ENCODE peak calls at places on chromosomes 11 and 22, in seven cellular contexts. S, A, U, J, X, P and T are unnamed samples.

GRCh38 chr11:117384045-117384444 is 56.4 kb downstream of the CEP164 start:
- DNase-seq in S (no peak), A (no peak), U (no peak), J (no peak), X (peak), P (no peak), T (peak)

GRCh38 chr11:45664376-45665205 is 831 bp downstream of the CHST1 start:
- DNase-seq in S (no peak), A (no peak), U (no peak), J (no peak), X (no peak), P (no peak), T (no peak)

GRCh38 chr22:36221799-36222751 is 17.3 kb downstream of the APOL2 start:
- DNase-seq in S (peak), A (peak), U (no peak), J (peak), X (peak), P (peak), T (no peak)

GRCh38 chr11:114192841-114193389 is 103.3 kb upstream of the NNMT start:
- DNase-seq in S (no peak), A (no peak), U (no peak), J (no peak), X (no peak), P (no peak), T (no peak)

GRCh38 chr11:45301537-45302246 is 15.6 kb upstream of the SYT13 start:
- DNase-seq in S (no peak), A (no peak), U (no peak), J (no peak), X (no peak), P (no peak), T (no peak)

GRCh38 chr11:8267831-8268529 is 4.3 kb upstream of the LMO1 start:
- DNase-seq in S (no peak), A (no peak), U (no peak), J (no peak), X (no peak), P (peak), T (no peak)

GRCh38 chr22:47291565-47292495 is 529.4 kb downstream of the TBC1D22A start:
- DNase-seq in S (no peak), A (no peak), U (no peak), J (no peak), X (no peak), P (peak), T (no peak)

GRCh38 chr22:31882971-31883370 is 61.4 kb upstream of the YWHAH start:
- DNase-seq in S (no peak), A (no peak), U (no peak), J (no peak), X (no peak), P (no peak), T (no peak)

GRCh38 chr22:19524170-19525115 is at the start of gene CLDN5:
- DNase-seq in S (no peak), A (no peak), U (no peak), J (peak), X (no peak), P (no peak), T (no peak)

GRCh38 chr22:39214006-39214382 is 30.8 kb downstream of the PDGFB start:
- DNase-seq in S (no peak), A (no peak), U (no peak), J (no peak), X (peak), P (no peak), T (no peak)

GRCh38 chr11:48047616-48048015 is 67.3 kb downstream of the PTPRJ start:
- DNase-seq in S (no peak), A (no peak), U (no peak), J (no peak), X (peak), P (no peak), T (peak)

GRCh38 chr22:11627798-11628650 is 3900.0 kb upstream of the OR11H1 start:
- DNase-seq in S (no peak), A (no peak), U (no peak), J (no peak), X (no peak), P (no peak), T (no peak)

GRCh38 chr11:35927730-35928129 is 16.1 kb upstream of the LDLRAD3 start:
- DNase-seq in S (peak), A (peak), U (no peak), J (peak), X (peak), P (no peak), T (peak)

GRCh38 chr11:128685383-128686044 is 8.4 kb upstream of the FLI1 start:
- DNase-seq in S (no peak), A (no peak), U (no peak), J (no peak), X (no peak), P (no peak), T (no peak)

GRCh38 chr11:128776088-128776433 is 82.2 kb downstream of the FLI1 start:
- DNase-seq in S (peak), A (no peak), U (no peak), J (no peak), X (peak), P (no peak), T (no peak)

GRCh38 chr11:26621147-26621546 is 49.1 kb upstream of the MUC15 start:
- DNase-seq in S (no peak), A (no peak), U (no peak), J (no peak), X (peak), P (no peak), T (peak)

GRCh38 chr11:2099523-2100316 is 39.5 kb downstream of the IGF2 start:
- DNase-seq in S (peak), A (peak), U (no peak), J (peak), X (peak), P (no peak), T (no peak)

GRCh38 chr11:64534391-64534801 is 56.6 kb upstream of the SLC22A12 start:
- DNase-seq in S (no peak), A (no peak), U (no peak), J (no peak), X (no peak), P (no peak), T (no peak)

GRCh38 chr22:46068176-46068907 is 82.0 kb upstream of the PPARA start:
- DNase-seq in S (no peak), A (no peak), U (no peak), J (no peak), X (no peak), P (no peak), T (no peak)

GRCh38 chr11:83661491-83662350 is 375.6 kb upstream of the CCDC90B start:
- DNase-seq in S (no peak), A (no peak), U (no peak), J (no peak), X (peak), P (no peak), T (no peak)

GRCh38 chr11:61359541-61359940 is 2.1 kb downstream of the CYB561A3 start:
- DNase-seq in S (peak), A (no peak), U (no peak), J (no peak), X (no peak), P (no peak), T (no peak)
- TF ChIP-seq CTCF in S (no peak), A (no peak), U (no peak), J (no peak), X (no peak), P (no peak), T (no peak)

DNA sequence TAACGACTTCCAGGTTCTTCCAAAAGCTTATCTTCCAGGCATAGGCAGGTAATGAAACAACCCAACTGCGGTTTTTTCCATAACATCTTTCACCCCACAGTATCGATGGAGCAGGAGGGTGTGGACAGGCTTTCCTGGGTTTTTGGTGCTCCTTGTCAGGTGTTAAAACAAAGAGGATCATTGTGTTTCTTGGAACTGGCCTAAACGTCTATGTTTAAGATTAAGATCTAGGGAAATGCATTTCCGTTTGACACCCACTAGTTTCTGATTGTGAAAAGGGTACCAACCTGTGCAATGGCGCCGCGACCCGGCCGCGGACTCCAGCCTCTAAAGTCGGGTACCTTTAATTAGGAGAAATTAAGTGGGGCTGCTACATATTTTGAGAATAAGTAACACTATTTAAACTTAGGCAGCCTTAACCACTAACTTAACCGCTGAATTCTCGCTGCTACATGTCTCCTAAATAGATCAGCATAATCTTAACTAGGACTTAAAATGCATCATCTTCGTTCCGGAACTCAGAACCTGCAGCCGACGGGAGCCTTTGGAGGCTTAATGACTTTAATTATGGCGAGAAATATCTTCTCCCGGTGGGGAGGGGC is 31.5 kb downstream of the C22orf31 start:
- DNase-seq in S (no peak), A (no peak), U (no peak), J (no peak), X (peak), P (no peak), T (peak)
- TF ChIP-seq CTCF in S (no peak), A (no peak), U (no peak), J (no peak), X (no peak), P (no peak), T (no peak)

GRCh38 chr11:122853971-122854446 is 15.7 kb downstream of the CRTAM start:
- DNase-seq in S (peak), A (peak), U (no peak), J (no peak), X (peak), P (no peak), T (peak)
- TF ChIP-seq CTCF in S (peak), A (peak), U (peak), J (peak), X (peak), P (peak), T (peak)

GRCh38 chr22:42396621-42397331 is 35.4 kb downstream of the NFAM1 start:
- DNase-seq in S (peak), A (no peak), U (no peak), J (no peak), X (peak), P (no peak), T (no peak)
- TF ChIP-seq CTCF in S (no peak), A (no peak), U (no peak), J (no peak), X (no peak), P (no peak), T (no peak)

GRCh38 chr22:27746918-27747317 is 54.6 kb downstream of the MN1 start:
- DNase-seq in S (no peak), A (no peak), U (no peak), J (no peak), X (no peak), P (no peak), T (no peak)
- TF ChIP-seq CTCF in S (no peak), A (no peak), U (no peak), J (no peak), X (no peak), P (no peak), T (no peak)

GRCh38 chr11:10255388-10256125 is 38.5 kb downstream of the SBF2 start:
- DNase-seq in S (no peak), A (no peak), U (no peak), J (no peak), X (no peak), P (no peak), T (no peak)
- TF ChIP-seq CTCF in S (no peak), A (no peak), U (no peak), J (no peak), X (no peak), P (no peak), T (no peak)